ENCODE peak calls at places on chromosomes 16 and 17, in four cellular contexts. W is fibroblast of the aortic adventitia, N is kidney epithelial cell, G is GM10248. K is an unnamed sample.

GRCh38 chr17:330993-331701 is 21.5 kb downstream of the RPH3AL start:
- DNase-seq in W (no peak), N (no peak), G (no peak), K (no peak)

GRCh38 chr17:2394775-2395191 is 6.1 kb downstream of the MNT start:
- DNase-seq in W (no peak), G (no peak), N (no peak), K (no peak)

GRCh38 chr16:56789360-56789759 is 59.4 kb downstream of the NUP93 start:
- DNase-seq in N (no peak), W (peak), G (no peak), K (peak)

GRCh38 chr16:28935924-28936783 is 4.4 kb downstream of the CD19 start:
- DNase-seq in N (no peak), W (peak), G (peak), K (peak)

GRCh38 chr16:80105160-80105559 is 435.6 kb upstream of the DYNLRB2 start:
- DNase-seq in G (no peak), W (no peak), N (no peak), K (no peak)

GRCh38 chr17:6303664-6304063 is 131.3 kb downstream of the AIPL1 start:
- DNase-seq in G (peak), W (peak), N (no peak), K (peak)

GRCh38 chr17:61227866-61228265 is 171.8 kb upstream of the TBX2 start:
- DNase-seq in N (no peak), W (no peak), G (no peak), K (no peak)

GRCh38 chr17:40062347-40063033 is at the start of gene THRA:
- DNase-seq in W (no peak), N (no peak), G (peak), K (peak)

GRCh38 chr16:67530013-67530939 is 1.6 kb downstream of the RIPOR1 start:
- DNase-seq in N (peak), G (peak), W (peak), K (peak)

GRCh38 chr16:67528870-67529638 is 425 bp downstream of the RIPOR1 start:
- DNase-seq in N (no peak), W (no peak), G (peak), K (peak)

GRCh38 chr16:67529639-67530012 is 997 bp downstream of the RIPOR1 start:
- DNase-seq in W (no peak), N (no peak), G (peak), K (no peak)

GRCh38 chr16:67526149-67526732 is 2.4 kb upstream of the RIPOR1 start:
- DNase-seq in G (no peak), W (peak), N (no peak), K (no peak)

GRCh38 chr16:67528222-67528869 is at the start of gene RIPOR1:
- DNase-seq in G (peak), W (no peak), N (no peak), K (no peak)
- TF ChIP-seq CTCF in G (no peak), W (no peak), N (peak), K (no peak)

GRCh38 chr17:50382931-50383330 is 9.9 kb downstream of the EME1 start:
- DNase-seq in W (no peak), N (no peak), G (no peak), K (no peak)

GRCh38 chr17:50381260-50381815 is 8.3 kb downstream of the EME1 start:
- DNase-seq in W (no peak), N (no peak), G (no peak), K (no peak)

GRCh38 chr17:50379733-50380132 is 6.7 kb downstream of the EME1 start:
- DNase-seq in W (no peak), G (no peak), N (no peak), K (no peak)

GRCh38 chr17:50381920-50382319 is 8.9 kb downstream of the EME1 start:
- DNase-seq in G (no peak), W (no peak), N (no peak), K (no peak)

DNA sequence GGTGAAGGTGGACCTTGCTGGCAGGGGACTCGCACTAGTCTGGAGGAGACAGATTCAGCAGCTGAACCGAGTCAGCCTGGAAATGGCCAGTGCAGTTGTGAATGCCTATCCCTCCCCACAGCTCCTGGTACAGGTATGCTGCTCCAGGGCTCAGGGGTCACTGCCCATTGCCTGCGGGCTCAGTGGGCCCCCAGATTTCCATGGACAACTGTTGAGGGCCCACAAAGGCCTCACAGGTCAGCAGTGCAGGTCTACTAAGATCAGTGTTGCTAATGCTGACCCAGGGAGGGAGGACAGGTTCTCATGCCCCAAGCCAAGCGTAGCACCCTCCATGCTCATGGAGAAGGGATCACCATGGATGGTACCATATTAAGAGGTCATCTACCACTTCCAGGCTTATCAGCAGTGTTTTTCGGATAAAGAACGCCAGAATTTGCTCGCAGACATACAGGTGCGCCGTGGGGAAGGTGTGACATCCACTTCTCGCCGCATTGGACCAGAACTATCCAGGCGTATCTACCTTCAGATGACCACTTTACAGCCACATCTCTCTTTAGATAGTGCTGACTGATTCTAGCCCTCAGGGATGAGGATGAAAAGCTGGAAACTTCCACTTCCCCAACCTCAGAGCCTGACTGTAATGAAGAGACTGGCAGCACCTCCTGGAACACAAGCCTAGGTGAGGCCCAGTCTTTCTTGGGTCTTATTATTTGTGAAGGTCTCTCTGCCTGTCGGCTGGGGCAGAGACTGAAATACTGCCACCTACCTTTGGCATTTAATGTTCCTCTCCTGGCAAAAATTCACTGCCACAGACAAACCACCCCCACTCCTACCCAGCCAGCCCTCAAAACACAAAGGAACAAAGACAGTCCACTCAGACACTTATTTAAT is 7.6 kb downstream of the EME1 start:
- DNase-seq in N (no peak), W (no peak), G (no peak), K (no peak)
- TF ChIP-seq CTCF in N (peak), W (peak), G (peak), K (no peak)

DNA sequence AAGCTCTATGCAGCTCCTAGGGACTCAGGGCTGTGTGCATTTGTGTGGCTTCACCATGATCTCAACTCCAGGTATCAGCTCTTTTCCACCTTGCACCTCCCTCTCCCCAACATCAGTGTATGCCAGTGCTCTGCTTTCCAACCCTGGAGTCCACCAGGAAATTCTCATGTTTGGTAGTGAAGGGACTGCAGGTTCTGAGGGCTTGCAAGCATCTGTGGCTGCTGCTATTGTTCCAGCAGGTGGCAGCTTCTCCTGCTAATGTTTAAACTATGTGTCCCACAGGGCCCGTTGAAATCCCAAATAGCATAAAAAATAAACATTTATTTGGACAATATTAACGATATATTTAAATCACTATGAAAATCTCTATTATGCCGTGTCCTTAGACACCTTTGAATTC is 82.0 kb downstream of the RGS9 start:
- DNase-seq in W (peak), G (no peak), N (no peak), K (no peak)
- TF ChIP-seq CTCF in W (peak), G (peak), N (no peak), K (no peak)

DNA sequence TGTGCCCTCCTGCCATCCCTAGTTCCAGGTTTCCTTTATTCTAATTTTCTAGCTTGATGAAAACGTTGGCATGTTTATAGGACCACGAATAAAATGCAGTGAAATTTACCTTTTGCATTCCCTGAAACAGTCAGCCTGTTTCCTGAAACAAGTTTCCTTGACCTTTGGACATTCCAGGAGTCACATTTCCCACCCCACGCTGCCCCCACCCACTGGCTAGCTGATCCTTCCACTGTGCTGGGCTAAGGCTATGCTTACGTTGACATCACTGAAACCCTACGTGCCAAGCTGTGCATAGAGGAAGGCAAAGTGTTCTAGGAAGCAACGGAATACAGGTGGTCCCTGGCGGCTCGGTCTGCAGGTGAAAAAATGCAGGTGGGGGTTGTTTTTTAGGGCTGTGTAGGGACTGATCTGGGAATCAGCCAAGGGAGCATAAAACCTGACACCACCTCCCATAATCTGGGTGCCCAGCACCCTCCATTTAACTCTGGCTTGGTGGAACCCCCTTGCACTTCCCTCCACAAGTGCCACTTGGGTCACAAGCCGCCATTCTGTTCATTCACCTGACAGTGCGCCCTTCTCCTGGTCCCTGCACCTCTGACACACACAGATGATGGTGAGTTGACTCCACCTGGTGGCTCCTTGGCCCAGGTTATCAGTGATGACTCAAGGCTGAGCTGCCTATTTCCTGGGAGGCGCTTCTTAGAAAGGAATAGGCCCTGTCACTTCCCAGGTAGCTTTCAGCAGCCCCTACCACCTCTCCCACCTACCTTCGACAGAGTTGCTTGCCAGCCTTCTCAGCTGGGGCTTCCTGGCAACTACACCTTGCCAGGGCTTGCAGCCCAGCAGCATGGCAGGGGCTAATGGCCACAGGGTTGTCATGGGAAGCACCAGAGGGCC is 83.7 kb downstream of the N4BP1 start:
- DNase-seq in W (no peak), G (peak), N (no peak), K (peak)
- TF ChIP-seq CTCF in W (no peak), G (peak), N (peak), K (peak)

GRCh38 chr17:78897639-78897996 is 5.4 kb downstream of the CEP295NL start:
- DNase-seq in W (no peak), N (no peak), G (no peak), K (no peak)

GRCh38 chr17:78896834-78897638 is 6.0 kb downstream of the CEP295NL start:
- DNase-seq in N (no peak), W (no peak), G (no peak), K (no peak)

GRCh38 chr17:78898075-78898836 is 4.7 kb downstream of the CEP295NL start:
- DNase-seq in N (no peak), W (no peak), G (no peak), K (no peak)

GRCh38 chr17:78895322-78895721 is 7.7 kb downstream of the CEP295NL start:
- DNase-seq in G (no peak), N (no peak), W (no peak), K (no peak)

GRCh38 chr17:78896091-78896833 is 6.7 kb downstream of the CEP295NL start:
- DNase-seq in W (no peak), N (no peak), G (no peak), K (no peak)
- TF ChIP-seq CTCF in W (no peak), N (no peak), G (no peak), K (no peak)

DNA sequence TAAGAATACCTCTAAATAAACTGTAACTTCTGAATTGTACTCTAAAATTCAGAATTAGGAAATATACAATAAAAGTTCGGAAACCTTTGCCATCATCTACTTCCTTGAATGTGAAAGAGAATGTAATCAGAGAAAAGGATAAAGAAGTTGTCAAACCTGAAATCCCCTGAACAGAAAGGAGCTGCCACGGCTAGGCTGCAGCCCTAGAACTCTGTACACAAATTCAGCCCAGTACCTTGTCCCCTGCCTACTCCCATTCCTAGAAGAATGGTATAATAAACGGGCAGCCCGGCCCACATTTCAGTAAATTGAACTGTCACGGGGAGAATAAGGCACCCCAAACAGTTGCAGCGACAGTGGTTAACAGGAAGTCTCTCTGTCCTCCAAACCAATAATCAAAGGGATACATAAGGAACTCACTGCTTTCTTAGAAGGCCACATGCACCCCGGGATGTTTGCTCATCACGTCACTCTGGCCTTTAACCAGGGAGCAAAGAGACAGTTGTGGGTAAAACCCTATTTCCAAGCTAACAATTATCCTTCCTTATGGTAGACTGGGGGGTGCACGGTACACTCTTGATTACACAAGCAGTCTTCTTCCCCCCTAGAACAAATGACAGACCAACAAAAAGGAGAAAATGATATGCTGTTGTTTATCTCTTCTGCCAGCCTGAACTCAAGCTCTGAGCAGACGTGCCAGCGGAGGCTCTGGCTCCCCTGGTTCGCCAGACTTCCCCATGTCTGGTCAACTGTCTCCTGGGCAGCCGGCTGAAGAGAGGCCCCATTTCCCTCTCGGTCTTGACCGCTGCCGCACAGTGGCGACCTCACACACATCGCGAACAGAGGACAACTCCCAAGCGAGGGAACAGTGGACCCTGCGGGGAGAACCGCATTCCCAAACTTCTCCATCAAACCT is 24.5 kb upstream of the RFFL start:
- DNase-seq in G (no peak), N (no peak), W (peak), K (peak)
- TF ChIP-seq CTCF in G (peak), N (no peak), W (peak), K (no peak)